ENCODE peak calls at places on chromosomes 7 and 10, in eight cellular contexts. X is IMR-90, F is H1, J is A549, B is K562, V is SK-N-SH, T is GM12878, G is HepG2. Y is an unnamed sample.

GRCh38 chr7:156529982-156530381 is 110.6 kb upstream of the RNF32 start:
- DNase-seq in X (no peak), F (peak; percentile 13), J (no peak), B (no peak), V (no peak), T (no peak), G (no peak), Y (no peak)

GRCh38 chr7:74012842-74013249 is 15.1 kb upstream of the ELN start:
- DNase-seq in X (peak; percentile 29), F (no peak), J (no peak), B (peak; percentile 53), V (peak; percentile 71), T (peak; percentile 26), G (no peak), Y (no peak)

GRCh38 chr7:41630741-41631140 is 72.1 kb downstream of the INHBA start:
- DNase-seq in X (no peak), F (no peak), J (no peak), B (no peak), V (no peak), T (peak; percentile 28), G (no peak), Y (no peak)

GRCh38 chr7:16923019-16923418 is 41.2 kb upstream of the AGR3 start:
- DNase-seq in X (no peak), F (no peak), J (no peak), B (no peak), V (no peak), T (no peak), G (no peak), Y (no peak)

GRCh38 chr10:100948916-100949315 is 20.4 kb upstream of the SEMA4G start:
- DNase-seq in X (no peak), F (no peak), J (no peak), B (no peak), V (no peak), T (no peak), G (no peak), Y (no peak)

GRCh38 chr10:54843085-54843646 is 42.1 kb upstream of the PCDH15 start:
- DNase-seq in X (no peak), F (no peak), J (no peak), B (no peak), V (no peak), T (no peak), G (no peak), Y (no peak)

GRCh38 chr7:757741-758163 is 30.7 kb upstream of the PRKAR1B start:
- DNase-seq in X (no peak), F (no peak), J (no peak), B (peak; percentile 23), V (no peak), T (no peak), G (no peak), Y (no peak)

GRCh38 chr7:116316838-116317612 is 106.7 kb downstream of the TES start:
- DNase-seq in X (peak; percentile 99), F (no peak), J (peak; percentile 78), B (no peak), V (no peak), T (peak; percentile 77), G (peak; percentile 54), Y (no peak)

GRCh38 chr10:60140681-60141632 is 234.6 kb upstream of the CCDC6 start:
- DNase-seq in X (peak; percentile 13), F (peak; percentile 60), J (no peak), B (peak; percentile 71), V (no peak), T (no peak), G (peak; percentile 2), Y (peak; percentile 48)

GRCh38 chr10:79308016-79308415 is 39.3 kb upstream of the PPIF start:
- DNase-seq in X (no peak), F (no peak), J (no peak), B (no peak), V (no peak), T (no peak), G (no peak), Y (no peak)

GRCh38 chr10:6396652-6397051 is 183.4 kb downstream of the PRKCQ start:
- DNase-seq in X (peak; percentile 85), F (no peak), J (no peak), B (no peak), V (no peak), T (no peak), G (no peak), Y (no peak)

GRCh38 chr10:6491841-6492609 is 88.1 kb downstream of the PRKCQ start:
- DNase-seq in X (no peak), F (no peak), J (no peak), B (no peak), V (no peak), T (no peak), G (no peak), Y (no peak)

GRCh38 chr7:139823855-139824670 is 5.0 kb upstream of the TBXAS1 start:
- DNase-seq in X (peak; percentile 90), F (no peak), J (no peak), B (no peak), V (no peak), T (no peak), G (no peak), Y (no peak)

GRCh38 chr7:154425326-154425725 is 373.1 kb downstream of the DPP6 start:
- DNase-seq in X (no peak), F (no peak), J (no peak), B (no peak), V (no peak), T (no peak), G (no peak), Y (no peak)

GRCh38 chr10:133445268-133445732 is 8.4 kb upstream of the SCART1 start:
- DNase-seq in X (no peak), F (no peak), J (no peak), B (no peak), V (peak; percentile 18), T (no peak), G (no peak), Y (no peak)

GRCh38 chr10:84966708-84967441 is 638.5 kb downstream of the CCSER2 start:
- DNase-seq in X (no peak), F (no peak), J (no peak), B (no peak), V (peak; percentile 14), T (no peak), G (no peak), Y (no peak)

GRCh38 chr7:48090095-48090805 is 1.2 kb downstream of the UPP1 start:
- DNase-seq in X (peak; percentile 34), F (peak; percentile 58), J (no peak), B (no peak), V (no peak), T (no peak), G (no peak), Y (no peak)

GRCh38 chr7:117564080-117564479 is 84.3 kb downstream of the CFTR start:
- DNase-seq in X (no peak), F (no peak), J (no peak), B (no peak), V (no peak), T (no peak), G (no peak), Y (no peak)

GRCh38 chr10:105494944-105495343 is 853.9 kb downstream of the SORCS3 start:
- DNase-seq in X (no peak), F (no peak), J (no peak), B (no peak), V (no peak), T (no peak), G (no peak), Y (no peak)

GRCh38 chr7:16083931-16084330 is 337.4 kb downstream of the CRPPA start:
- DNase-seq in X (peak; percentile 9), F (no peak), J (peak; percentile 31), B (no peak), V (no peak), T (no peak), G (no peak), Y (no peak)

GRCh38 chr10:42491001-42491592 is 147.3 kb downstream of the ZNF33B start:
- DNase-seq in X (peak; percentile 16), F (no peak), J (no peak), B (peak; percentile 19), V (no peak), T (no peak), G (no peak), Y (no peak)

GRCh38 chr7:6479067-6479466 is 31.3 kb upstream of the DAGLB start:
- DNase-seq in X (no peak), F (no peak), J (no peak), B (no peak), V (no peak), T (no peak), G (no peak), Y (no peak)
- TF ChIP-seq USF2 in X (no peak), F (no peak), J (no peak), B (no peak), V (no peak), T (no peak), G (no peak), Y (no peak)

GRCh38 chr10:3389093-3389492 is 216.5 kb upstream of the PITRM1 start:
- DNase-seq in X (no peak), F (no peak), J (no peak), B (no peak), V (no peak), T (no peak), G (no peak), Y (no peak)
- TF ChIP-seq USF2 in X (no peak), F (no peak), J (no peak), B (no peak), V (no peak), T (no peak), G (no peak), Y (no peak)

GRCh38 chr7:112201421-112201820 is 4.8 kb downstream of the DOCK4 start:
- DNase-seq in X (peak; percentile 86), F (no peak), J (no peak), B (no peak), V (no peak), T (no peak), G (no peak), Y (no peak)

GRCh38 chr7:112204776-112205347 is 1.3 kb downstream of the DOCK4 start:
- DNase-seq in X (no peak), F (no peak), J (peak; percentile 14), B (no peak), V (no peak), T (no peak), G (no peak), Y (no peak)

GRCh38 chr7:112201839-112202238 is 4.4 kb downstream of the DOCK4 start:
- DNase-seq in X (no peak), F (no peak), J (no peak), B (no peak), V (no peak), T (no peak), G (no peak), Y (no peak)

GRCh38 chr7:112204072-112204775 is 2.0 kb downstream of the DOCK4 start:
- DNase-seq in X (no peak), F (no peak), J (peak; percentile 26), B (no peak), V (peak; percentile 39), T (no peak), G (no peak), Y (no peak)

DNA sequence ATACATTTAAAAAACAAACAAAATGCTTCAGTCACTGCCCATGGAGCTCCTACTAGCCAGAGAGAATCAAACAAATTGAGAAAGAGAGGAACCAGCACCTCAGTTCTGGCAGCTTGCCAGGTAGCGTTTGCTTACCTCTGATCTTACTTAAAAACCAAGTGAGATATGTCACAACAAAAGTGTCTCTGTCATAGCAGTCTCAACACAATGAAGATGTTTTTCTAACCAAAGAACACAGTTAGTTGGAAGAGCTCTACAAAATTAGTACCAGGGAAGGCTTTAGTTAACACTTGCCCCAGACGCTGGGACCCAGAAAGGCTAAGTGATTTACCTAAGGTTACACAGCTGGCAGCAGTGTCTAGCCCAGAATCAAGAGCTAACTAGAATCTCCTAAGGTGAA is 3.4 kb downstream of the DOCK4 start:
- DNase-seq in X (no peak), F (no peak), J (no peak), B (no peak), V (peak; percentile 30), T (no peak), G (peak; percentile 84), Y (no peak)
- TF ChIP-seq USF2 in X (no peak), F (no peak), J (no peak), B (no peak), V (no peak), T (no peak), G (no peak), Y (no peak)

GRCh38 chr7:45689011-45689796 is 115.0 kb downstream of the ADCY1 start:
- DNase-seq in X (peak; percentile 93), F (peak; percentile 26), J (no peak), B (no peak), V (no peak), T (no peak), G (peak; percentile 24), Y (no peak)
- TF ChIP-seq USF2 in X (peak; percentile 35), F (no peak), J (no peak), B (no peak), V (no peak), T (no peak), G (no peak), Y (no peak)